ENCODE peak calls at places on chromosomes 12 and 14, in nine cellular contexts. One of them, this sample, is unnamed.

GRCh38 chr12:12191008-12191407 is 75.8 kb downstream of the LRP6 start:
- DNase-seq in lower leg skin: no peak
- DNase-seq in body of pancreas: no peak
- DNase-seq in stomach: no peak
- DNase-seq in A549: no peak
- DNase-seq in esophagus squamous epithelium: no peak
- DNase-seq in suprapubic skin: no peak
- DNase-seq in H54: no peak
- DNase-seq in heart left ventricle: no peak
- DNase-seq in this sample: no peak

GRCh38 chr14:50116986-50117385 is 614 bp upstream of the VCPKMT start:
- DNase-seq in lower leg skin: no peak
- DNase-seq in body of pancreas: no peak
- DNase-seq in stomach: no peak
- DNase-seq in A549: no peak
- DNase-seq in esophagus squamous epithelium: no peak
- DNase-seq in suprapubic skin: no peak
- DNase-seq in H54: no peak
- DNase-seq in heart left ventricle: no peak
- DNase-seq in this sample: no peak

GRCh38 chr12:21795648-21796328 is 21.3 kb upstream of the KCNJ8 start:
- DNase-seq in lower leg skin: no peak
- DNase-seq in body of pancreas: no peak
- DNase-seq in stomach: no peak
- DNase-seq in A549: no peak
- DNase-seq in esophagus squamous epithelium: no peak
- DNase-seq in suprapubic skin: no peak
- DNase-seq in H54: no peak
- DNase-seq in heart left ventricle: no peak
- DNase-seq in this sample: no peak

GRCh38 chr14:105392161-105393090 is 5.9 kb upstream of the TEX22 start:
- DNase-seq in lower leg skin: no peak
- DNase-seq in body of pancreas: no peak
- DNase-seq in stomach: no peak
- DNase-seq in A549: no peak
- DNase-seq in esophagus squamous epithelium: no peak
- DNase-seq in suprapubic skin: peak
- DNase-seq in H54: no peak
- DNase-seq in heart left ventricle: peak
- DNase-seq in this sample: no peak

GRCh38 chr12:45914090-45914489 is 76.3 kb downstream of the SCAF11 start:
- DNase-seq in lower leg skin: no peak
- DNase-seq in body of pancreas: no peak
- DNase-seq in stomach: no peak
- DNase-seq in A549: peak
- DNase-seq in esophagus squamous epithelium: no peak
- DNase-seq in suprapubic skin: no peak
- DNase-seq in H54: peak
- DNase-seq in heart left ventricle: no peak
- DNase-seq in this sample: no peak

GRCh38 chr12:58190624-58191023 is 249.3 kb downstream of the ATP23 start:
- DNase-seq in lower leg skin: no peak
- DNase-seq in body of pancreas: no peak
- DNase-seq in stomach: no peak
- DNase-seq in A549: no peak
- DNase-seq in esophagus squamous epithelium: no peak
- DNase-seq in suprapubic skin: no peak
- DNase-seq in H54: no peak
- DNase-seq in heart left ventricle: no peak
- DNase-seq in this sample: no peak

GRCh38 chr12:124754949-124755800 is 108.5 kb downstream of the SCARB1 start:
- DNase-seq in lower leg skin: peak
- DNase-seq in body of pancreas: peak
- DNase-seq in stomach: peak
- DNase-seq in A549: no peak
- DNase-seq in esophagus squamous epithelium: no peak
- DNase-seq in suprapubic skin: peak
- DNase-seq in H54: no peak
- DNase-seq in heart left ventricle: peak
- DNase-seq in this sample: peak

GRCh38 chr12:26666286-26666685 is 166.7 kb downstream of the ITPR2 start:
- DNase-seq in lower leg skin: no peak
- DNase-seq in body of pancreas: no peak
- DNase-seq in stomach: no peak
- DNase-seq in A549: no peak
- DNase-seq in esophagus squamous epithelium: no peak
- DNase-seq in suprapubic skin: no peak
- DNase-seq in H54: no peak
- DNase-seq in heart left ventricle: no peak
- DNase-seq in this sample: no peak

GRCh38 chr14:21039585-21040369 is 2.4 kb upstream of the RNASE7 start:
- DNase-seq in lower leg skin: peak
- DNase-seq in body of pancreas: peak
- DNase-seq in stomach: peak
- DNase-seq in A549: peak
- DNase-seq in esophagus squamous epithelium: no peak
- DNase-seq in suprapubic skin: no peak
- DNase-seq in H54: no peak
- DNase-seq in heart left ventricle: no peak
- DNase-seq in this sample: peak

GRCh38 chr14:23252006-23252405 is 14.3 kb downstream of the RNF212B start:
- DNase-seq in lower leg skin: no peak
- DNase-seq in body of pancreas: no peak
- DNase-seq in stomach: no peak
- DNase-seq in A549: no peak
- DNase-seq in esophagus squamous epithelium: no peak
- DNase-seq in suprapubic skin: no peak
- DNase-seq in H54: no peak
- DNase-seq in heart left ventricle: no peak
- DNase-seq in this sample: no peak

GRCh38 chr14:61462566-61463195 is 141.3 kb downstream of the PRKCH start:
- DNase-seq in lower leg skin: no peak
- DNase-seq in body of pancreas: no peak
- DNase-seq in stomach: no peak
- DNase-seq in A549: peak
- DNase-seq in esophagus squamous epithelium: no peak
- DNase-seq in suprapubic skin: no peak
- DNase-seq in H54: no peak
- DNase-seq in heart left ventricle: no peak
- DNase-seq in this sample: no peak

GRCh38 chr12:42361909-42362706 is 36.1 kb downstream of the PPHLN1 start:
- DNase-seq in lower leg skin: no peak
- DNase-seq in body of pancreas: no peak
- DNase-seq in stomach: no peak
- DNase-seq in A549: no peak
- DNase-seq in esophagus squamous epithelium: no peak
- DNase-seq in suprapubic skin: no peak
- DNase-seq in H54: no peak
- DNase-seq in heart left ventricle: no peak
- DNase-seq in this sample: no peak

GRCh38 chr14:21822109-21822508 is 148.5 kb upstream of the OR4E1 start:
- DNase-seq in lower leg skin: no peak
- DNase-seq in body of pancreas: no peak
- DNase-seq in stomach: no peak
- DNase-seq in A549: no peak
- DNase-seq in esophagus squamous epithelium: no peak
- DNase-seq in suprapubic skin: no peak
- DNase-seq in H54: no peak
- DNase-seq in heart left ventricle: no peak
- DNase-seq in this sample: no peak

GRCh38 chr12:40164034-40164433 is 58.2 kb upstream of the SLC2A13 start:
- DNase-seq in lower leg skin: no peak
- DNase-seq in body of pancreas: no peak
- DNase-seq in stomach: no peak
- DNase-seq in A549: peak
- DNase-seq in esophagus squamous epithelium: no peak
- DNase-seq in suprapubic skin: no peak
- DNase-seq in H54: no peak
- DNase-seq in heart left ventricle: no peak
- DNase-seq in this sample: no peak

GRCh38 chr14:31408421-31408820 is 11.9 kb downstream of the HEATR5A start:
- DNase-seq in lower leg skin: no peak
- DNase-seq in body of pancreas: no peak
- DNase-seq in stomach: no peak
- DNase-seq in A549: no peak
- DNase-seq in esophagus squamous epithelium: no peak
- DNase-seq in suprapubic skin: no peak
- DNase-seq in H54: no peak
- DNase-seq in heart left ventricle: no peak
- DNase-seq in this sample: no peak

DNA sequence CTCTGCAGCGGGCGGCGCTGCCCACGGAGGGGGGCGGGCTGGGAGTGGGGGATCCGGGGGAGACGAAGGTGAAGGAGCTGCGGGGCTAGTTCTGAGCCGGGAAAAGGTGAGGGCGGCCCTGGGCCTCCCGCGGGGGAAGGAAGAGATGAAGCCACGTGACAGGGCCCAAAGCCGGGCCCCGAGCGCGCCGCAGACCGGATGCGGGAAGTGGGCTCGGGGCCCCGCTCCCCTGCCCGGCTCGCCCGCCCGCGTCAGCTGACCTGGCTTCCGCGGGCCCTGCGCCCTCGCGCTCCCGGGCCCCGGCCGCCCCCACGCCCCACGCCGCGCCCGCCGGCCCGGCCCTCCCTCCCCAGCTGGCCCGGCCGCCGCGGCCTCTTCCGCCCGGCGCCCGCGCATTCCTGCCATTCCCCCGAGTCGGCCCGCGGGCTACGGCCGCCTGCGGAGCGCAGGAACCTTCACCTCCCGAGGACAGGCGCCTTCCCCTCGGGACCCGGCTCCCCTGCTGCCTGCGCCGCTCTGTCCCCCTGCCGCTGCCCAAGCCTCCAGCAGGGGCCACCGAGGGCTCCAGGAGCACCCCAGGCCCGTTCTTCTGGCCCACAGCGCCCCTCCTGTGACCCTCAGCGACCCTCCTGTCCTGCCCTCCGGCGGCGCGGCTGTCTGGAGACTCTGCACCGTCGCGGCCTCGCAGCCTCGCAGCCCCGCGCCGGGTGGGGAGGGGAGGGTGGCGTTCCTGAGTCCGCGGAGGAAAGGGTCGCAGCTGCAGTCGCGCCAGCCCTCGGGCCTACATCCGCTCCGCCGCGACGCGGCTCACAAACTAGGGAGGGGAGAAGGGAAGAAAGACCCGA is 20.4 kb downstream of the NINJ2 start:
- DNase-seq in lower leg skin: peak
- DNase-seq in body of pancreas: peak
- DNase-seq in stomach: peak
- DNase-seq in A549: peak
- DNase-seq in esophagus squamous epithelium: no peak
- DNase-seq in suprapubic skin: peak
- DNase-seq in H54: no peak
- DNase-seq in heart left ventricle: peak
- DNase-seq in this sample: peak
- TF ChIP-seq POLR2A in lower leg skin: no peak
- TF ChIP-seq POLR2A in body of pancreas: peak
- TF ChIP-seq POLR2A in stomach: no peak
- TF ChIP-seq POLR2A in A549: peak
- TF ChIP-seq POLR2A in esophagus squamous epithelium: no peak
- TF ChIP-seq POLR2A in suprapubic skin: no peak
- TF ChIP-seq POLR2A in H54: no peak
- TF ChIP-seq POLR2A in heart left ventricle: no peak
- TF ChIP-seq POLR2A in this sample: peak

GRCh38 chr12:7108042-7108927 is 729 bp downstream of the C1RL start:
- DNase-seq in lower leg skin: peak
- DNase-seq in body of pancreas: peak
- DNase-seq in stomach: peak
- DNase-seq in A549: peak
- DNase-seq in esophagus squamous epithelium: peak
- DNase-seq in suprapubic skin: peak
- DNase-seq in H54: peak
- DNase-seq in heart left ventricle: peak
- DNase-seq in this sample: peak
- TF ChIP-seq POLR2A in lower leg skin: no peak
- TF ChIP-seq POLR2A in body of pancreas: peak
- TF ChIP-seq POLR2A in stomach: no peak
- TF ChIP-seq POLR2A in A549: peak
- TF ChIP-seq POLR2A in esophagus squamous epithelium: no peak
- TF ChIP-seq POLR2A in suprapubic skin: no peak
- TF ChIP-seq POLR2A in H54: peak
- TF ChIP-seq POLR2A in heart left ventricle: no peak
- TF ChIP-seq POLR2A in this sample: peak

DNA sequence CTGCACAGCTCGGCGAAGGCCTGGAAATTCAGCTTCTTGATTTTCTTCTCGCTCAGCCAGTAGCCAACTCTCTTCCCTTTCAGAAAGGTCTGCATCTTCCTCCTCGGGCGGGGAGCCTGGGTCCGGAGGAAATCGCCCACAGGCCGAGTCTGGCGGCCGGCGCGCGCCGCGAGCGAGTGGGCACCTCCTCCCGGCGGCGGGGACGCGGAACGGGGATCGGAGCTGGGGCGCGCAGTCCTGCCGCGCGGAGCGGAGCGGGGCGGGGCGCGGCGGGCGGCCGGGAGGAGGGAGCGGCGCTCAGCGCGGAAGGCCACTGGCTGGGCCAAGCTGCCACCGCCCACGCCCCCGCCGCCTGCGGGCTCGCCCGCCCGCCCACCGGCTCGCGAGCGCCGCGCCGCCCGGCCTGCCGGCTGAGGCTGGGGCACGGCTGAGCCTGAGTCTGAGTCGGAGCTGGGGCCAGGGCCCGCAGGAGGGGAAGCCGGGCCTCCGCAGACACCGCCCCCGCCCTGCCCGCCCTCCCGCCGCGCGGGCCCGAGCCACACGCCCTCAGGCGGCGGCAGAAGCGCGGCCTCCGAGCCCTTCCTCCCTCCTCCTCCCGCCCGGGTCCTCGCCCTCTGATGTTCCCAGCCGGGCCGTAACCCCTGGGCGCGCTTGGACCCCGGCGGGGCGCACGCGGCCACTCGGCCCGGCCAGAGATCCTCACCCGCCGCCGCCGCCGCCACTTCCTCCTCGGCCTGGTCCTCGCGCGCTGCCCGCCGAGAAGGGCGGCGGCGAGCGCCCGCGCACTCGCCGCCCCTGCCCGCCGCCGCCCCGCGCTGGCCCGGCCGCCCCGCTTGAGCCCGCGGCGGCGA is 431 bp downstream of the ITPK1 start:
- DNase-seq in lower leg skin: peak
- DNase-seq in body of pancreas: peak
- DNase-seq in stomach: peak
- DNase-seq in A549: peak
- DNase-seq in esophagus squamous epithelium: peak
- DNase-seq in suprapubic skin: peak
- DNase-seq in H54: peak
- DNase-seq in heart left ventricle: peak
- DNase-seq in this sample: peak
- TF ChIP-seq POLR2A in lower leg skin: no peak
- TF ChIP-seq POLR2A in body of pancreas: peak
- TF ChIP-seq POLR2A in stomach: no peak
- TF ChIP-seq POLR2A in A549: peak
- TF ChIP-seq POLR2A in esophagus squamous epithelium: no peak
- TF ChIP-seq POLR2A in suprapubic skin: no peak
- TF ChIP-seq POLR2A in H54: peak
- TF ChIP-seq POLR2A in heart left ventricle: no peak
- TF ChIP-seq POLR2A in this sample: peak

DNA sequence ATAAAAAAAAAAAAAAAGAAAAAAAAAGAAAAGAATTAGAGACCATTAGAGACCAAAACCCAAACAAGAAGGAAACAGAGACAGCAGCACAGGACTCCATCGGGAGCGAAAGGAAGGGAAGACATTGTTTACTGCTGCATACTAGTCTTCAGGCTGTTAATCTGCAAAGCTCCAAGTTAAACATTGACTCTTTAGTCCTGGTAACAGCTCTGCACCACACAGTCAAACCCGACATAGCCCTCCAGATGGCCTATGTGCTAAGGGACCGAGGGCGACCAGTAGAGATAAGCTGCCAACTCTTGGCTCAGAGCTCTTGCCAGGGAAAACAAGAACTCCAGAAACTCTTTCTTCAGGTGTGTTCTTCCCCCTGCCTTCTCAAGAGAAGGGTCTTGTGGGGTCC is 7.8 kb downstream of the P2RX4 start:
- DNase-seq in lower leg skin: no peak
- DNase-seq in body of pancreas: peak
- DNase-seq in stomach: peak
- DNase-seq in A549: no peak
- DNase-seq in esophagus squamous epithelium: no peak
- DNase-seq in suprapubic skin: no peak
- DNase-seq in H54: no peak
- DNase-seq in heart left ventricle: no peak
- DNase-seq in this sample: no peak
- TF ChIP-seq POLR2A in lower leg skin: no peak
- TF ChIP-seq POLR2A in body of pancreas: no peak
- TF ChIP-seq POLR2A in stomach: no peak
- TF ChIP-seq POLR2A in A549: no peak
- TF ChIP-seq POLR2A in esophagus squamous epithelium: no peak
- TF ChIP-seq POLR2A in suprapubic skin: no peak
- TF ChIP-seq POLR2A in H54: no peak
- TF ChIP-seq POLR2A in heart left ventricle: no peak
- TF ChIP-seq POLR2A in this sample: no peak

This sample was measured in adrenal gland.